ENCODE peak calls at places on chromosome 1, in four cellular contexts. S, U, G and Y are unnamed samples.

GRCh38 chr1:243713470-243714186 is 136.4 kb downstream of the AKT3 start:
- DNase-seq in S (peak), U (no peak), G (no peak), Y (no peak)

GRCh38 chr1:195466639-195467038 is 1141.6 kb downstream of the KCNT2 start:
- DNase-seq in S (no peak), U (no peak), G (no peak), Y (no peak)

GRCh38 chr1:94903318-94904009 is 23.4 kb downstream of the CNN3 start:
- DNase-seq in S (peak), U (no peak), G (no peak), Y (no peak)

GRCh38 chr1:25543425-25544242 is at the start of gene LDLRAP1:
- DNase-seq in S (peak), U (peak), G (peak), Y (peak)

GRCh38 chr1:30099587-30099986 is 623.8 kb downstream of the MATN1 start:
- DNase-seq in S (no peak), U (no peak), G (no peak), Y (no peak)

GRCh38 chr1:66490817-66491216 is 43.1 kb upstream of the SGIP1 start:
- DNase-seq in S (peak), U (no peak), G (no peak), Y (no peak)

GRCh38 chr1:176996455-176997090 is 167.9 kb downstream of the ASTN1 start:
- DNase-seq in S (no peak), U (no peak), G (no peak), Y (no peak)

GRCh38 chr1:110962892-110963665 is 643 bp downstream of the LRIF1 start:
- DNase-seq in S (peak), U (peak), G (peak), Y (no peak)